ENCODE peak calls at places on chromosomes 12 and 14, in five cellular contexts. I is lower lobe of right lung, E is HFFc6, C is HCT116, J is fibroblast of lung. L is an unnamed sample.

GRCh38 chr12:90851800-90852718 is 102.9 kb downstream of the CCER1 start:
- DNase-seq in I (no peak), E (no peak), C (no peak), J (no peak), L (no peak)

GRCh38 chr14:106564058-106564643 is 1037.8 kb downstream of the TMEM121 start:
- DNase-seq in J (no peak), E (no peak), I (peak), C (no peak), L (no peak)

GRCh38 chr12:131764738-131765137 is 53.8 kb downstream of the SFSWAP start:
- DNase-seq in J (no peak), E (no peak), C (no peak), I (no peak), L (no peak)

GRCh38 chr14:60250318-60251035 is 1.5 kb downstream of the PPM1A start:
- DNase-seq in I (no peak), E (no peak), C (peak), J (peak), L (no peak)

GRCh38 chr14:63045612-63046320 is 508 bp upstream of the KCNH5 start:
- DNase-seq in C (no peak), J (peak), E (no peak), I (peak), L (peak)

GRCh38 chr12:26736563-26737486 is 96.2 kb downstream of the ITPR2 start:
- DNase-seq in I (no peak), E (peak), C (no peak), J (peak), L (no peak)

GRCh38 chr12:52370906-52371608 is 3.8 kb upstream of the KRT85 start:
- DNase-seq in J (peak), E (peak), C (no peak), I (no peak), L (peak)

GRCh38 chr12:19937161-19937560 is 431.2 kb upstream of the PDE3A start:
- DNase-seq in J (no peak), C (no peak), E (no peak), I (no peak), L (no peak)

GRCh38 chr12:49720214-49720613 is 13.0 kb upstream of the FMNL3 start:
- DNase-seq in I (no peak), E (no peak), C (no peak), J (no peak), L (no peak)

GRCh38 chr12:39503445-39503844 is 60.5 kb upstream of the KIF21A start:
- DNase-seq in I (no peak), E (no peak), J (peak), C (peak), L (no peak)

L was measured in posterior vena cava.